ENCODE peak calls at places on chromosomes 16 and 17, in nine cellular contexts. F, R, K, U, W, B, S, V and T are unnamed samples.

GRCh38 chr17:76357597-76358158 is 4.0 kb upstream of the PRPSAP1 start:
- DNase-seq in F (no peak), R (no peak), K (no peak), U (no peak), W (no peak), B (no peak), S (no peak), V (no peak), T (no peak)

GRCh38 chr17:21419299-21420239 is 43.4 kb downstream of the KCNJ12 start:
- DNase-seq in F (no peak), R (no peak), K (no peak), U (no peak), W (peak; percentile 29), B (no peak), S (peak; percentile 42), V (peak; percentile 72), T (peak; percentile 40)

GRCh38 chr17:560379-560935 is 154.2 kb downstream of the VPS53 start:
- DNase-seq in F (no peak), R (peak; percentile 58), K (no peak), U (no peak), W (no peak), B (no peak), S (no peak), V (no peak), T (no peak)

GRCh38 chr16:79278506-79278905 is 322.0 kb downstream of the MAF start:
- DNase-seq in F (no peak), R (no peak), K (no peak), U (no peak), W (peak; percentile 44), B (no peak), S (no peak), V (no peak), T (no peak)

GRCh38 chr16:60123387-60124023 is 1389.4 kb upstream of the GOT2 start:
- DNase-seq in F (no peak), R (peak; percentile 50), K (no peak), U (no peak), W (peak; percentile 15), B (no peak), S (no peak), V (no peak), T (no peak)

GRCh38 chr17:1078062-1078711 is 81.3 kb downstream of the TIMM22 start:
- DNase-seq in F (no peak), R (no peak), K (no peak), U (no peak), W (no peak), B (no peak), S (no peak), V (no peak), T (no peak)

GRCh38 chr16:84922351-84923135 is 88.8 kb downstream of the ZDHHC7 start:
- DNase-seq in F (peak; percentile 49), R (no peak), K (no peak), U (peak; percentile 81), W (no peak), B (no peak), S (no peak), V (no peak), T (no peak)

GRCh38 chr16:81480856-81481821 is 36.5 kb downstream of the CMIP start:
- DNase-seq in F (peak; percentile 47), R (no peak), K (no peak), U (no peak), W (no peak), B (no peak), S (no peak), V (no peak), T (peak; percentile 88)

GRCh38 chr16:28494141-28494851 is at the start of gene APOBR:
- DNase-seq in F (peak; percentile 80), R (no peak), K (no peak), U (no peak), W (peak; percentile 94), B (peak; percentile 93), S (no peak), V (no peak), T (peak; percentile 80)

GRCh38 chr17:74605361-74605760 is 13.3 kb upstream of the CD300LD start:
- DNase-seq in F (no peak), R (peak; percentile 92), K (no peak), U (peak; percentile 46), W (no peak), B (no peak), S (no peak), V (no peak), T (peak; percentile 77)

GRCh38 chr17:7650509-7651096 is at the start of gene ATP1B2:
- DNase-seq in F (peak; percentile 70), R (peak; percentile 20), K (peak; percentile 89), U (peak; percentile 72), W (peak; percentile 76), B (no peak), S (peak; percentile 63), V (peak; percentile 98), T (peak; percentile 64)

GRCh38 chr16:11014159-11014558 is 69.8 kb downstream of the CLEC16A start:
- DNase-seq in F (no peak), R (peak; percentile 38), K (no peak), U (no peak), W (no peak), B (no peak), S (no peak), V (no peak), T (no peak)

GRCh38 chr16:12265168-12265567 is 288.6 kb downstream of the SNX29 start:
- DNase-seq in F (no peak), R (no peak), K (no peak), U (no peak), W (no peak), B (no peak), S (no peak), V (no peak), T (no peak)

GRCh38 chr16:3681206-3681605 is 26.7 kb downstream of the DNASE1 start:
- DNase-seq in F (no peak), R (no peak), K (no peak), U (no peak), W (no peak), B (no peak), S (no peak), V (no peak), T (no peak)

GRCh38 chr17:6233856-6234255 is 163.7 kb downstream of the WSCD1 start:
- DNase-seq in F (no peak), R (no peak), K (no peak), U (no peak), W (no peak), B (no peak), S (no peak), V (peak; percentile 46), T (no peak)

GRCh38 chr17:6231886-6232767 is 161.9 kb downstream of the WSCD1 start:
- DNase-seq in F (no peak), R (peak; percentile 79), K (no peak), U (no peak), W (no peak), B (no peak), S (no peak), V (peak; percentile 51), T (no peak)

GRCh38 chr17:6232768-6233130 is 162.6 kb downstream of the WSCD1 start:
- DNase-seq in F (no peak), R (no peak), K (no peak), U (no peak), W (no peak), B (no peak), S (no peak), V (no peak), T (no peak)

GRCh38 chr17:6231465-6231864 is 161.3 kb downstream of the WSCD1 start:
- DNase-seq in F (no peak), R (no peak), K (no peak), U (no peak), W (no peak), B (no peak), S (no peak), V (no peak), T (no peak)

DNA sequence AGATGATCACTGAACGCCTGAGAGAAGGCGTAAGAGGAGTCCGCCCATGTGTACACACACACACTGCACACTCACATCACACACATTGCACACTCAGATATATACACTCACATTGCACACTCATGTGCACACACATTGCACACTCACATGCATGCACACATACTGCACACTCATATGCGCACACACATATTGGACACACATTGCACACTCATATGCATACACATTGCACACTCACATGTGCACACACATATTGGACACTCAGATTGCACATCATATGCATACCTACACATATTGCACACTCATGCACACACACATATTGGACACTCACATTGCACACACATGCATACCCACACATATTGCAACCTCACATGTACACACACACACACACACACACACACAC is 163.2 kb downstream of the WSCD1 start:
- DNase-seq in F (no peak), R (no peak), K (no peak), U (no peak), W (no peak), B (no peak), S (no peak), V (no peak), T (no peak)
- H3K4me1 ChIP-seq in F (no peaks in the 10 kb centered on the region), R (peaks cover 17% of the 10 kb centered on the region), K (no peaks in the 10 kb centered on the region), U (no peaks in the 10 kb centered on the region), W (no peaks in the 10 kb centered on the region), B (no peaks in the 10 kb centered on the region), S (no peaks in the 10 kb centered on the region), V (no peaks in the 10 kb centered on the region), T (no peaks in the 10 kb centered on the region)

DNA sequence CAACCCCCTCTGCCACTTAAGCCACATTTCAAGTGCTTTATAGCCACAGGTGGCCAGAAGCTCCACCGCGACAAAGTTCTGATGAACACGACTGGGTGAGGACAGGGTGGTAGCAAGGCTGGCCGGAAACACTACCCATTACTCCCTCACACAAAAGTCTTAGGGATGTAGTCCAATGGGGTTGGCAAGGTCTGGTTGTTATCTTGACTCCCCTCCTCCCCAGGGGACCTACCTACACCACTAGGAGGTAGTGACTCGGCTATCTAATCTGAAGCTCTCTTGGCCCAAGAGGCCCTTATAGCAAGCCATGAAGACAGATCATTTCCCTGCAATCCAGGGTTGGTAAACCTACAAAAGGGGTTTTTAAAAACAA is 8.4 kb downstream of the LITAFD start:
- DNase-seq in F (no peak), R (no peak), K (no peak), U (no peak), W (no peak), B (no peak), S (no peak), V (no peak), T (no peak)
- H3K27ac ChIP-seq in F (no peak overlapping the region), R (no peak overlapping the region), K (no peak overlapping the region), U (no peak overlapping the region), W (no peak overlapping the region), B (no peak overlapping the region), S (no peak overlapping the region), V (no peak overlapping the region), T (no peak overlapping the region)

DNA sequence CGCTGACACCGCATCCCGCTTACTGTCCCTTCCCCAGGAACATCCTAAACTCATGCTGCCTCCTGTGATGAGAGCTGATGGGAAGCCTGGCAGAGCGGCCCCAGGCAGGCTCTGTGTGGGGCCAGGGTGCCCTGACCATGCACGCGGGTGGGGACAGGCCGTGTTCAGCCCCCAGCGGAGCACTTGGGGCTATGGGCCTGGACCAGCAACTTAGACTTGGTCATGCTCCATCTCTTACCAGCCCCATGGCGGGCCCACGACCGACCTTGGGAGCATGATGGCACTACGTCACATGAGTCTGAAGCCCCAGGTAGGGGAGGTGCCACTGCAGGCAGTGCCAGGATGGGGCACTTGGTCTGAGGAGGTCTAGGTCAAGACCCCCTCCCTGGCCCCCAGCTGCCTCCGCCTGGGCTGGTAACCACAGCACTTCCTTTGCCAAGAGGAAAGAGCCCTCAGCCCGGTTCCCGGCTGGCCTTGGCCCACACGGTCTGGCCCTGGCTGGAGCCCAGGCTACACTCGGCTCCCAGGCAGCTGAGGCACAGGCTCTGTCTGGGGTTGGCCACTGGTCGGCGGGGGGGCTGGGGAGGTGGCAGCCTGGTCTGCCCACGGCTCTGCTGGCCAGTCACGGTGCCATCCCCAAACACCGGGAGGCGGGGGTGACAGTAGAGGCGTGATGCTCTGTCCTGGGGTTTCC is 25.7 kb downstream of the BAHCC1 start:
- DNase-seq in F (no peak), R (no peak), K (no peak), U (peak; percentile 68), W (no peak), B (no peak), S (no peak), V (no peak), T (peak; percentile 95)
- H3K4me1 ChIP-seq in F (peaks cover 12% of the 10 kb centered on the region), R (peaks cover 47% of the 10 kb centered on the region), K (peaks cover 28% of the 10 kb centered on the region), U (peaks cover 15% of the 10 kb centered on the region), W (no peaks in the 10 kb centered on the region), B (peaks cover 77% of the 10 kb centered on the region), S (peaks cover 38% of the 10 kb centered on the region), V (peaks cover 3% of the 10 kb centered on the region), T (no peaks in the 10 kb centered on the region)

GRCh38 chr17:71438631-71439146 is 682.1 kb upstream of the SOX9 start:
- DNase-seq in F (no peak), R (peak; percentile 96), K (no peak), U (no peak), W (no peak), B (no peak), S (no peak), V (no peak), T (no peak)
- H3K27ac ChIP-seq in F (no peak overlapping the region), R (peak overlapping the region; percentile 82), K (no peak overlapping the region), U (no peak overlapping the region), W (no peak overlapping the region), B (no peak overlapping the region), S (no peak overlapping the region), V (no peak overlapping the region), T (no peak overlapping the region)